ENCODE peak calls at places on chromosomes 4 and X, in ten cellular contexts. One of them, this sample, is unnamed. For H3K4me1, the result is how much of the 10 kb centered on the place peaks cover.

GRCh38 chr4:70838972-70839536 is 636 bp downstream of the GRSF1 start:
- DNase-seq in neural progenitor cell: peak
- DNase-seq in MM.1S: peak
- DNase-seq in breast epithelium: peak
- DNase-seq in left ventricle myocardium inferior: peak
- DNase-seq in heart right ventricle: peak
- DNase-seq in CD8-positive, alpha-beta memory T cell: peak
- DNase-seq in aorta: peak
- DNase-seq in sigmoid colon: peak
- DNase-seq in ovary: peak
- DNase-seq in this sample: peak

GRCh38 chr4:121728798-121729226 is 32.0 kb upstream of the ANXA5 start:
- DNase-seq in neural progenitor cell: no peak
- DNase-seq in MM.1S: no peak
- DNase-seq in breast epithelium: no peak
- DNase-seq in left ventricle myocardium inferior: no peak
- DNase-seq in heart right ventricle: no peak
- DNase-seq in CD8-positive, alpha-beta memory T cell: no peak
- DNase-seq in aorta: no peak
- DNase-seq in sigmoid colon: no peak
- DNase-seq in ovary: no peak
- DNase-seq in this sample: no peak

GRCh38 chr4:25810815-25811690 is 51.7 kb downstream of the SEL1L3 start:
- DNase-seq in neural progenitor cell: no peak
- DNase-seq in MM.1S: no peak
- DNase-seq in breast epithelium: no peak
- DNase-seq in left ventricle myocardium inferior: no peak
- DNase-seq in heart right ventricle: no peak
- DNase-seq in CD8-positive, alpha-beta memory T cell: no peak
- DNase-seq in aorta: no peak
- DNase-seq in sigmoid colon: no peak
- DNase-seq in ovary: no peak
- DNase-seq in this sample: no peak

GRCh38 chrX:110420771-110421498 is 62.3 kb downstream of the RTL9 start:
- DNase-seq in neural progenitor cell: no peak
- DNase-seq in MM.1S: peak
- DNase-seq in breast epithelium: no peak
- DNase-seq in left ventricle myocardium inferior: no peak
- DNase-seq in heart right ventricle: no peak
- DNase-seq in CD8-positive, alpha-beta memory T cell: no peak
- DNase-seq in aorta: no peak
- DNase-seq in sigmoid colon: no peak
- DNase-seq in ovary: no peak
- DNase-seq in this sample: no peak

GRCh38 chr4:105712766-105713165 is 4.2 kb downstream of the GSTCD start:
- DNase-seq in neural progenitor cell: no peak
- DNase-seq in MM.1S: no peak
- DNase-seq in breast epithelium: no peak
- DNase-seq in left ventricle myocardium inferior: no peak
- DNase-seq in heart right ventricle: no peak
- DNase-seq in CD8-positive, alpha-beta memory T cell: no peak
- DNase-seq in aorta: no peak
- DNase-seq in sigmoid colon: no peak
- DNase-seq in ovary: no peak
- DNase-seq in this sample: no peak

GRCh38 chr4:140099993-140100392 is 54.0 kb downstream of the MAML3 start:
- DNase-seq in neural progenitor cell: no peak
- DNase-seq in MM.1S: no peak
- DNase-seq in breast epithelium: no peak
- DNase-seq in left ventricle myocardium inferior: peak
- DNase-seq in heart right ventricle: peak
- DNase-seq in CD8-positive, alpha-beta memory T cell: no peak
- DNase-seq in aorta: peak
- DNase-seq in sigmoid colon: peak
- DNase-seq in ovary: no peak
- DNase-seq in this sample: no peak

GRCh38 chr4:94406668-94407437 is 44.9 kb upstream of the PDLIM5 start:
- DNase-seq in neural progenitor cell: peak
- DNase-seq in MM.1S: peak
- DNase-seq in breast epithelium: peak
- DNase-seq in left ventricle myocardium inferior: peak
- DNase-seq in heart right ventricle: peak
- DNase-seq in CD8-positive, alpha-beta memory T cell: peak
- DNase-seq in aorta: peak
- DNase-seq in sigmoid colon: peak
- DNase-seq in ovary: peak
- DNase-seq in this sample: peak

GRCh38 chrX:8749697-8750096 is 17.8 kb upstream of the ANOS1 start:
- DNase-seq in neural progenitor cell: no peak
- DNase-seq in MM.1S: no peak
- DNase-seq in breast epithelium: no peak
- DNase-seq in left ventricle myocardium inferior: no peak
- DNase-seq in heart right ventricle: no peak
- DNase-seq in CD8-positive, alpha-beta memory T cell: no peak
- DNase-seq in aorta: no peak
- DNase-seq in sigmoid colon: no peak
- DNase-seq in ovary: no peak
- DNase-seq in this sample: no peak

GRCh38 chrX:55709735-55710134 is 7.8 kb upstream of the RRAGB start:
- DNase-seq in neural progenitor cell: peak
- DNase-seq in MM.1S: no peak
- DNase-seq in breast epithelium: no peak
- DNase-seq in left ventricle myocardium inferior: no peak
- DNase-seq in heart right ventricle: no peak
- DNase-seq in CD8-positive, alpha-beta memory T cell: no peak
- DNase-seq in aorta: no peak
- DNase-seq in sigmoid colon: no peak
- DNase-seq in ovary: no peak
- DNase-seq in this sample: no peak

GRCh38 chr4:159048166-159048886 is 54.6 kb upstream of the RAPGEF2 start:
- DNase-seq in neural progenitor cell: peak
- DNase-seq in MM.1S: no peak
- DNase-seq in breast epithelium: peak
- DNase-seq in left ventricle myocardium inferior: peak
- DNase-seq in heart right ventricle: peak
- DNase-seq in CD8-positive, alpha-beta memory T cell: no peak
- DNase-seq in aorta: peak
- DNase-seq in sigmoid colon: peak
- DNase-seq in ovary: peak
- DNase-seq in this sample: peak

GRCh38 chr4:167966161-167966560 is 126.2 kb upstream of the ANXA10 start:
- DNase-seq in neural progenitor cell: no peak
- DNase-seq in MM.1S: no peak
- DNase-seq in breast epithelium: no peak
- DNase-seq in left ventricle myocardium inferior: no peak
- DNase-seq in heart right ventricle: no peak
- DNase-seq in CD8-positive, alpha-beta memory T cell: no peak
- DNase-seq in aorta: no peak
- DNase-seq in sigmoid colon: no peak
- DNase-seq in ovary: no peak
- DNase-seq in this sample: no peak

GRCh38 chr4:168711197-168712120 is 214.6 kb downstream of the PALLD start:
- DNase-seq in neural progenitor cell: no peak
- DNase-seq in MM.1S: no peak
- DNase-seq in breast epithelium: no peak
- DNase-seq in left ventricle myocardium inferior: no peak
- DNase-seq in heart right ventricle: no peak
- DNase-seq in CD8-positive, alpha-beta memory T cell: no peak
- DNase-seq in aorta: peak
- DNase-seq in sigmoid colon: peak
- DNase-seq in ovary: no peak
- DNase-seq in this sample: peak

GRCh38 chrX:137550561-137551305 is 15.2 kb upstream of the ZIC3 start:
- DNase-seq in neural progenitor cell: peak
- DNase-seq in MM.1S: no peak
- DNase-seq in breast epithelium: no peak
- DNase-seq in left ventricle myocardium inferior: no peak
- DNase-seq in heart right ventricle: no peak
- DNase-seq in CD8-positive, alpha-beta memory T cell: no peak
- DNase-seq in aorta: no peak
- DNase-seq in sigmoid colon: no peak
- DNase-seq in ovary: no peak
- DNase-seq in this sample: no peak

GRCh38 chrX:68992998-68993397 is 164.2 kb downstream of the EFNB1 start:
- DNase-seq in neural progenitor cell: no peak
- DNase-seq in MM.1S: no peak
- DNase-seq in breast epithelium: no peak
- DNase-seq in left ventricle myocardium inferior: no peak
- DNase-seq in heart right ventricle: no peak
- DNase-seq in CD8-positive, alpha-beta memory T cell: no peak
- DNase-seq in aorta: no peak
- DNase-seq in sigmoid colon: no peak
- DNase-seq in ovary: no peak
- DNase-seq in this sample: no peak

GRCh38 chrX:68995780-68996551 is 167.1 kb downstream of the EFNB1 start:
- DNase-seq in neural progenitor cell: no peak
- DNase-seq in MM.1S: no peak
- DNase-seq in breast epithelium: no peak
- DNase-seq in left ventricle myocardium inferior: peak
- DNase-seq in heart right ventricle: peak
- DNase-seq in CD8-positive, alpha-beta memory T cell: no peak
- DNase-seq in aorta: peak
- DNase-seq in sigmoid colon: no peak
- DNase-seq in ovary: peak
- DNase-seq in this sample: peak

GRCh38 chrX:68994883-68995255 is 166.0 kb downstream of the EFNB1 start:
- DNase-seq in neural progenitor cell: no peak
- DNase-seq in MM.1S: no peak
- DNase-seq in breast epithelium: no peak
- DNase-seq in left ventricle myocardium inferior: no peak
- DNase-seq in heart right ventricle: no peak
- DNase-seq in CD8-positive, alpha-beta memory T cell: no peak
- DNase-seq in aorta: no peak
- DNase-seq in sigmoid colon: no peak
- DNase-seq in ovary: no peak
- DNase-seq in this sample: no peak

GRCh38 chrX:68995386-68995779 is 166.6 kb downstream of the EFNB1 start:
- DNase-seq in neural progenitor cell: no peak
- DNase-seq in MM.1S: no peak
- DNase-seq in breast epithelium: no peak
- DNase-seq in left ventricle myocardium inferior: no peak
- DNase-seq in heart right ventricle: no peak
- DNase-seq in CD8-positive, alpha-beta memory T cell: no peak
- DNase-seq in aorta: no peak
- DNase-seq in sigmoid colon: no peak
- DNase-seq in ovary: no peak
- DNase-seq in this sample: no peak

GRCh38 chrX:68994135-68994882 is 165.5 kb downstream of the EFNB1 start:
- DNase-seq in neural progenitor cell: no peak
- DNase-seq in MM.1S: no peak
- DNase-seq in breast epithelium: no peak
- DNase-seq in left ventricle myocardium inferior: no peak
- DNase-seq in heart right ventricle: no peak
- DNase-seq in CD8-positive, alpha-beta memory T cell: no peak
- DNase-seq in aorta: no peak
- DNase-seq in sigmoid colon: no peak
- DNase-seq in ovary: no peak
- DNase-seq in this sample: no peak
- H3K4me1 ChIP-seq in neural progenitor cell: under half
- H3K4me1 ChIP-seq in MM.1S: under half
- H3K4me1 ChIP-seq in breast epithelium: under half
- H3K4me1 ChIP-seq in left ventricle myocardium inferior: half or more
- H3K4me1 ChIP-seq in heart right ventricle: half or more
- H3K4me1 ChIP-seq in CD8-positive, alpha-beta memory T cell: under half
- H3K4me1 ChIP-seq in aorta: under half
- H3K4me1 ChIP-seq in sigmoid colon: under half
- H3K4me1 ChIP-seq in ovary: under half
- H3K4me1 ChIP-seq in this sample: under half

GRCh38 chrX:47384502-47384901 is 14.1 kb downstream of the ZNF157 start:
- DNase-seq in neural progenitor cell: peak
- DNase-seq in MM.1S: peak
- DNase-seq in breast epithelium: peak
- DNase-seq in left ventricle myocardium inferior: peak
- DNase-seq in heart right ventricle: peak
- DNase-seq in CD8-positive, alpha-beta memory T cell: peak
- DNase-seq in aorta: peak
- DNase-seq in sigmoid colon: peak
- DNase-seq in ovary: peak
- DNase-seq in this sample: peak

DNA sequence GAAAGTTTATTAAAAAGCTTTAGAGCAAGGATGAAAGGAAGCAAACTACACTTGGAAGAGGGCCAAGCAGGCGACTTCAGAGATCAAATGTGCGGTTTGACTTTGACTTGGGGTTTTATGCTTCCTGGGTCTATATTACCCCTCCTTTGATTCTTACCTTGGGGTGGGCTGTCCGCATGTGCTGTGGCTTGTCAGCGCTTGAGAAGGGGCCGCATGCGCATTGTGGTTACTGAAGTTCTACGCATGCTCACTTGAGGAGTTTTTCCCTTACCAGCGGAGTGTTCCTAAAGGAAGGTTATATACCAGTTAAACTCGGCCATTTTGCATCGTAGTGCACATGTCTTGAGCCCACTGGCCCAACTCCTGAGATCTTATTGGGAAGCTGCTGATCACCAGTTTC is 9.9 kb downstream of the ZNF157 start:
- DNase-seq in neural progenitor cell: no peak
- DNase-seq in MM.1S: no peak
- DNase-seq in breast epithelium: peak
- DNase-seq in left ventricle myocardium inferior: peak
- DNase-seq in heart right ventricle: peak
- DNase-seq in CD8-positive, alpha-beta memory T cell: peak
- DNase-seq in aorta: peak
- DNase-seq in sigmoid colon: no peak
- DNase-seq in ovary: no peak
- DNase-seq in this sample: peak
- H3K4me3 ChIP-seq in neural progenitor cell: no peak
- H3K4me3 ChIP-seq in MM.1S: no peak
- H3K4me3 ChIP-seq in breast epithelium: no peak
- H3K4me3 ChIP-seq in left ventricle myocardium inferior: no peak
- H3K4me3 ChIP-seq in heart right ventricle: no peak
- H3K4me3 ChIP-seq in CD8-positive, alpha-beta memory T cell: peak
- H3K4me3 ChIP-seq in aorta: no peak
- H3K4me3 ChIP-seq in sigmoid colon: no peak
- H3K4me3 ChIP-seq in ovary: peak
- H3K4me3 ChIP-seq in this sample: no peak

GRCh38 chr4:74790652-74791051 is 3.7 kb downstream of the BTC start:
- DNase-seq in neural progenitor cell: no peak
- DNase-seq in MM.1S: no peak
- DNase-seq in breast epithelium: no peak
- DNase-seq in left ventricle myocardium inferior: no peak
- DNase-seq in heart right ventricle: no peak
- DNase-seq in CD8-positive, alpha-beta memory T cell: no peak
- DNase-seq in aorta: no peak
- DNase-seq in sigmoid colon: peak
- DNase-seq in ovary: no peak
- DNase-seq in this sample: no peak
- H3K4me1 ChIP-seq in neural progenitor cell: under half
- H3K4me1 ChIP-seq in MM.1S: under half
- H3K4me1 ChIP-seq in breast epithelium: under half
- H3K4me1 ChIP-seq in left ventricle myocardium inferior: under half
- H3K4me1 ChIP-seq in heart right ventricle: under half
- H3K4me1 ChIP-seq in CD8-positive, alpha-beta memory T cell: under half
- H3K4me1 ChIP-seq in aorta: under half
- H3K4me1 ChIP-seq in sigmoid colon: under half
- H3K4me1 ChIP-seq in ovary: under half
- H3K4me1 ChIP-seq in this sample: under half

DNA sequence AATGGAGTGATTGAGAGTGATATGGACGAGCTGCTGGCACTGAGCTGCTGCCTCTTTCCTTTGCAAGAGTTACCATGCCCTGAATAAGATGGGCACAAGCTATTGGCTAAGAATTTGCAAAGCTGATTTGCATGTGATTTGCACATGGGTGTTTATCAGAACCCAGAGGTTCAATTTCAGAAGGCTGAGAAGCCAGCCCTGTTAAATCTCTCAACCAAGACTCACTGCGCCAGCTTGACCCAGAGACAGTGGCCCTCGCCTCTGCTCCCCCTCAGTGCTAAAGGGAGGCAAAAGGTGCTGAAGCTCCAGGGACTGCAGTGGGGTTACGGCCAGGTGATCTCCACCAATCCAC is 701 bp downstream of the ARHGAP4 start:
- DNase-seq in neural progenitor cell: no peak
- DNase-seq in MM.1S: peak
- DNase-seq in breast epithelium: no peak
- DNase-seq in left ventricle myocardium inferior: no peak
- DNase-seq in heart right ventricle: no peak
- DNase-seq in CD8-positive, alpha-beta memory T cell: no peak
- DNase-seq in aorta: no peak
- DNase-seq in sigmoid colon: no peak
- DNase-seq in ovary: no peak
- DNase-seq in this sample: no peak
- H3K4me3 ChIP-seq in neural progenitor cell: peak
- H3K4me3 ChIP-seq in MM.1S: peak
- H3K4me3 ChIP-seq in breast epithelium: peak
- H3K4me3 ChIP-seq in left ventricle myocardium inferior: peak
- H3K4me3 ChIP-seq in heart right ventricle: peak
- H3K4me3 ChIP-seq in CD8-positive, alpha-beta memory T cell: peak
- H3K4me3 ChIP-seq in aorta: no peak
- H3K4me3 ChIP-seq in sigmoid colon: peak
- H3K4me3 ChIP-seq in ovary: no peak
- H3K4me3 ChIP-seq in this sample: no peak